ENCODE peak calls at places on chromosomes 3 and 15, in nine cellular contexts. Y, J, R, T, L, A, V, Z and M are unnamed samples.

GRCh38 chr15:75397494-75397893 is 29.1 kb upstream of the MAN2C1 start:
- DNase-seq in Y (no peak), L (peak; percentile 54), A (no peak), Z (no peak), T (no peak), V (no peak), J (no peak), R (no peak), M (no peak)

GRCh38 chr3:57017481-57017880 is 43.0 kb upstream of the SPATA12 start:
- DNase-seq in A (no peak), R (no peak), V (no peak), T (no peak), Z (no peak), L (no peak), Y (no peak), J (no peak), M (peak; percentile 73)

GRCh38 chr3:14502472-14502871 is 37.7 kb downstream of the GRIP2 start:
- DNase-seq in A (no peak), J (no peak), Y (no peak), Z (no peak), V (no peak), R (no peak), T (no peak), L (no peak), M (no peak)

GRCh38 chr3:177731644-177732268 is 534.5 kb upstream of the TBL1XR1 start:
- DNase-seq in Y (no peak), A (no peak), L (peak; percentile 88), Z (no peak), J (no peak), R (no peak), V (no peak), T (no peak), M (no peak)

GRCh38 chr3:49903451-49904424 is at the start of gene MST1R:
- DNase-seq in T (peak; percentile 67), R (peak; percentile 74), A (peak; percentile 96), Y (peak; percentile 96), L (no peak), V (peak; percentile 32), J (peak; percentile 83), Z (peak; percentile 94), M (peak; percentile 49)

GRCh38 chr3:126527006-126527405 is 3.1 kb downstream of the CHST13 start:
- DNase-seq in T (no peak), Y (peak; percentile 34), J (no peak), L (no peak), Z (no peak), A (peak; percentile 66), V (no peak), R (no peak), M (no peak)

GRCh38 chr15:78992416-78993256 is 47.8 kb upstream of the CTSH start:
- DNase-seq in Z (no peak), A (peak; percentile 66), L (no peak), T (no peak), V (no peak), Y (peak; percentile 24), J (no peak), R (no peak), M (peak; percentile 61)

GRCh38 chr3:133926736-133927542 is 31.3 kb upstream of the RAB6B start:
- DNase-seq in J (no peak), R (no peak), T (no peak), A (no peak), Y (no peak), V (no peak), Z (no peak), L (no peak), M (no peak)

GRCh38 chr3:157172746-157173145 is 12.8 kb upstream of the CCNL1 start:
- DNase-seq in V (no peak), T (no peak), L (no peak), Z (no peak), J (no peak), R (no peak), Y (no peak), A (no peak), M (no peak)

GRCh38 chr3:112314618-112315017 is 18.3 kb upstream of the CD200 start:
- DNase-seq in J (no peak), Y (no peak), R (no peak), V (no peak), L (no peak), A (no peak), T (no peak), Z (no peak), M (no peak)

GRCh38 chr15:59283717-59284336 is 77.2 kb downstream of the LDHAL6B start:
- DNase-seq in J (peak; percentile 56), T (no peak), Y (peak; percentile 90), R (peak; percentile 39), V (no peak), A (no peak), L (no peak), Z (peak; percentile 57), M (no peak)

GRCh38 chr3:27311400-27311799 is 57.8 kb downstream of the NEK10 start:
- DNase-seq in T (no peak), Y (no peak), R (no peak), V (no peak), Z (no peak), J (no peak), L (peak; percentile 96), A (no peak), M (peak; percentile 13)

GRCh38 chr3:73509066-73509465 is 115.7 kb downstream of the PDZRN3 start:
- DNase-seq in V (no peak), Y (no peak), Z (no peak), R (no peak), T (no peak), J (no peak), L (no peak), A (no peak), M (no peak)

GRCh38 chr3:73510784-73511183 is 114.0 kb downstream of the PDZRN3 start:
- DNase-seq in L (no peak), R (no peak), J (no peak), Y (no peak), V (no peak), T (no peak), A (no peak), Z (no peak), M (no peak)

GRCh38 chr3:73509812-73510211 is 114.9 kb downstream of the PDZRN3 start:
- DNase-seq in A (no peak), T (no peak), R (no peak), Y (no peak), V (no peak), L (peak; percentile 35), Z (no peak), J (no peak), M (no peak)

GRCh38 chr3:73510298-73510697 is 114.4 kb downstream of the PDZRN3 start:
- DNase-seq in L (no peak), A (no peak), J (no peak), Y (no peak), T (no peak), Z (no peak), R (no peak), V (no peak), M (no peak)

GRCh38 chr3:73508330-73508954 is 116.3 kb downstream of the PDZRN3 start:
- DNase-seq in R (peak; percentile 82), T (peak; percentile 71), J (no peak), Y (no peak), A (no peak), Z (peak; percentile 59), V (no peak), L (peak; percentile 81), M (peak; percentile 54)
- H3K9me3 ChIP-seq in R (no peaks in the 10 kb centered on the region), T (no peaks in the 10 kb centered on the region), J (no peaks in the 10 kb centered on the region), Y (no peaks in the 10 kb centered on the region), A (no peaks in the 10 kb centered on the region), Z (no peaks in the 10 kb centered on the region), V (no peaks in the 10 kb centered on the region), L (no peaks in the 10 kb centered on the region), M (no peaks in the 10 kb centered on the region)

DNA sequence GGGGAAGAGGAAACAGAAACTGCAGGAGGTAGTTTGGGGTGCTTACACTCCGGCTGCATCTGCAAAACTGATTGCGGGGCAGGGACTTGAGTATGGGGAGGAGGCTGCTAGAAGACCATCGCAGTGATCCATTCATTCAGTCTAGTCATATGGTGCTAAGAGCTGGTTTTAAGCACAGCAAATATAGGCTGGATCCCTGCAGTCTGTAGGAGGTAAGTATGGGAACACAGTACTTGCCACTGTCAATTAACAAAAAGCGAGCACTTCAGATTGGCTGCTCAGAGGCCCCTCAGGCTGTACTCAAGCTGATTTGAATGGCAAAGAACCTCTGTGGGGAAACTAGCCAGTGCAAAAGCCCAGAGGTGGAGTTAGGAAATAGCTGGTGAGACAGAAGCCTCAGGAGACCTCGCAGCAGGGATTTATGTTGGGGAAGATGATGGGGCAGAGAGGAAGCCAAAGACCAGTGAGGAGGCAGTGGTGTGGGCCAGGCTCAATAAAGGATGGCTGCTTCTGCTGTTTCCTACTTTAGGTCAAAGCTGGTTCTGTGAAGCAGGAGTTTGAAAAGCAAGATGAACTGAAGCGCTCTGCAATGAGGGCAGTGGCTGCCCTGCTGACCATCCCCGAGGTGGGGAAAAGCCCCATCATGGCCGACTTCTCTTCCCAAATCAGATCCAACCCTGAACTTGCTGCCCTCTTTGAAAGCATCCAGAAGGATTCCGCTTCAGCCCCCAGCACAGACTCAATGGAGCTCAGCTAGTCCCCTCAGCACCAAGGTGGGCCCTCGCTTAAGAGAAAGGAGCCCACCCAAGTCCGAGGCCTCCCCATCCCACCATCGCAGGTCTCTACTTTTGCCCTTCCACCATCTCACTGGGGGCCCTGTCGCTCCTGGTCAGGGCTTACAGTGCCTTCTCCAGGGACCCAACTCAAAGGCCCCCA is 7.9 kb downstream of the RPL32 start:
- DNase-seq in J (no peak), L (no peak), R (no peak), Y (no peak), A (peak; percentile 52), T (no peak), Z (no peak), V (no peak), M (no peak)
- TF ChIP-seq POLR2A in J (no peak), L (peak; percentile 3), R (no peak), Y (no peak), A (no peak), T (no peak), Z (no peak), V (no peak), M (no peak)

DNA sequence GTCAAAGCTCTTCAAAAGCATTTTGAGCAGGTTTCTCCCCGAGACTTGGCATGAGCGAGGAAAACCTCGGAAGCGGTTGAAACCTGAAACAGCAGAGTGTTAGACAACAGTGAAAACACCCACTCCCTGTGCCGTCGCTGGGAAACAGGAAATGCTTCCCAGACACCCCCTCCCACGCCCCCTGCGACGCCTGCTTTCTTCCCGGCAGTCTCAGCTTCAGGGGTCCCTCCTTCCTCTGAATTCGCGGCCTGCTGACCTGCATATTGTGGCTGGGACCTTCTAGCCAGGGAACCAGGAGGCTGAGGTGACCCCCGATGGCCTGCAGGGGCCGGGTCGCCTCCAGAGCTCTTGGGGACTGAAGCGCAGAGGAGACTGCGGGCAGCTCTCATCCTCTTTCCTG is 250.7 kb upstream of the LYSMD4 start:
- DNase-seq in T (no peak), Y (no peak), J (no peak), R (no peak), L (no peak), V (no peak), A (no peak), Z (no peak), M (no peak)
- H3K27ac ChIP-seq in T (no peak overlapping the region), Y (no peak overlapping the region), J (no peak overlapping the region), R (no peak overlapping the region), L (no peak overlapping the region), V (peak overlapping the region; percentile 66), A (no peak overlapping the region), Z (no peak overlapping the region), M (no peak overlapping the region)

DNA sequence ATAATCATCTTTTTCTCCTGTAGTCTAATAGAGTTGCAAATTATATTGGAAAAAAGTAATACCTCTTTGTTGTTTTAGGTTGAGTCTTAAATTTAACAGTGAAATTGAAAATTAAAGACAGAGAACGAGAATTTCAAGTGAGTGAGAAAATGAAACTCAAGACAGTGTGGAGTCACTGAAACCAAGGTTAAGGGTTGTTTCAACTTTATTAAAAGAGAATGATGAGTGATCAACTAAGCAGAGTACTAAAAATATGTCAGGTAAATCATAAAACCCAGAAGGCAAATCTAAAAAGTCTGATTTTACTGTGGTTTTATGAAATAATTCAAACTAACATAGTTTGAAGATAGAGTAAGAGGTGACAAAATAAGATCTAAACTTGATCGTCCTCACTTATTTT is 782.5 kb upstream of the SEMA6D start:
- DNase-seq in T (no peak), L (no peak), A (no peak), J (no peak), R (no peak), V (no peak), Y (no peak), Z (no peak), M (no peak)
- H3K9me3 ChIP-seq in T (no peaks in the 10 kb centered on the region), L (peaks cover 2% of the 10 kb centered on the region), A (no peaks in the 10 kb centered on the region), J (no peaks in the 10 kb centered on the region), R (no peaks in the 10 kb centered on the region), V (no peaks in the 10 kb centered on the region), Y (no peaks in the 10 kb centered on the region), Z (no peaks in the 10 kb centered on the region), M (no peaks in the 10 kb centered on the region)